ENCODE peak calls at places on chromosomes 7 and 10, in six cellular contexts. T is PC-9, L is mucosa of descending colon, G is psoas muscle, X is A673, U is heart right ventricle. E is an unnamed sample.

GRCh38 chr10:123703195-123703790 is 37.1 kb downstream of the GPR26 start:
- DNase-seq in T (no peak), G (no peak), X (no peak), U (no peak), L (no peak), E (no peak)

GRCh38 chr7:46220066-46220630 is 299.1 kb upstream of the IGFBP3 start:
- DNase-seq in T (peak), U (no peak), X (no peak), L (no peak), G (no peak), E (peak)

GRCh38 chr10:76067447-76067846 is 636.0 kb downstream of the LRMDA start:
- DNase-seq in G (no peak), T (no peak), U (no peak), X (no peak), L (no peak), E (no peak)

GRCh38 chr7:20748853-20749252 is 37.8 kb downstream of the SP8 start:
- DNase-seq in L (no peak), U (no peak), X (no peak), T (no peak), G (no peak), E (no peak)

GRCh38 chr10:44300666-44301649 is 83.9 kb downstream of the CXCL12 start:
- DNase-seq in T (peak), G (peak), X (no peak), U (no peak), L (no peak), E (peak)

GRCh38 chr10:127024655-127025054 is 119.4 kb downstream of the DOCK1 start:
- DNase-seq in U (no peak), X (no peak), L (no peak), T (no peak), G (peak), E (no peak)

GRCh38 chr7:66696774-66697191 is 43.8 kb upstream of the RABGEF1 start:
- DNase-seq in L (no peak), U (peak), G (no peak), X (peak), T (no peak), E (peak)

GRCh38 chr7:22443370-22444180 is 56.4 kb downstream of the STEAP1B start:
- DNase-seq in G (no peak), L (peak), T (peak), U (no peak), X (no peak), E (peak)

GRCh38 chr10:96512524-96512991 is 1.2 kb downstream of the TLL2 start:
- DNase-seq in X (peak), L (peak), G (peak), T (no peak), U (peak), E (no peak)

GRCh38 chr10:133357293-133358151 is at the start of gene FUOM:
- DNase-seq in X (peak), G (peak), T (peak), U (peak), L (peak), E (no peak)

GRCh38 chr10:93288679-93289634 is 193.2 kb downstream of the MYOF start:
- DNase-seq in T (peak), X (peak), L (peak), U (peak), G (peak), E (peak)

GRCh38 chr10:30786131-30786530 is 156.6 kb upstream of the LYZL2 start:
- DNase-seq in L (no peak), T (no peak), G (no peak), X (no peak), U (no peak), E (peak)

GRCh38 chr10:132408367-132408781 is 11.4 kb downstream of the PWWP2B start:
- DNase-seq in L (no peak), T (peak), G (no peak), U (peak), X (no peak), E (no peak)

GRCh38 chr10:48469516-48470020 is 135.3 kb downstream of the ARHGAP22 start:
- DNase-seq in U (no peak), G (no peak), X (no peak), T (no peak), L (no peak), E (no peak)
- TF ChIP-seq CTCF in U (no peak), G (no peak), X (no peak), T (no peak), L (no peak), E (no peak)

DNA sequence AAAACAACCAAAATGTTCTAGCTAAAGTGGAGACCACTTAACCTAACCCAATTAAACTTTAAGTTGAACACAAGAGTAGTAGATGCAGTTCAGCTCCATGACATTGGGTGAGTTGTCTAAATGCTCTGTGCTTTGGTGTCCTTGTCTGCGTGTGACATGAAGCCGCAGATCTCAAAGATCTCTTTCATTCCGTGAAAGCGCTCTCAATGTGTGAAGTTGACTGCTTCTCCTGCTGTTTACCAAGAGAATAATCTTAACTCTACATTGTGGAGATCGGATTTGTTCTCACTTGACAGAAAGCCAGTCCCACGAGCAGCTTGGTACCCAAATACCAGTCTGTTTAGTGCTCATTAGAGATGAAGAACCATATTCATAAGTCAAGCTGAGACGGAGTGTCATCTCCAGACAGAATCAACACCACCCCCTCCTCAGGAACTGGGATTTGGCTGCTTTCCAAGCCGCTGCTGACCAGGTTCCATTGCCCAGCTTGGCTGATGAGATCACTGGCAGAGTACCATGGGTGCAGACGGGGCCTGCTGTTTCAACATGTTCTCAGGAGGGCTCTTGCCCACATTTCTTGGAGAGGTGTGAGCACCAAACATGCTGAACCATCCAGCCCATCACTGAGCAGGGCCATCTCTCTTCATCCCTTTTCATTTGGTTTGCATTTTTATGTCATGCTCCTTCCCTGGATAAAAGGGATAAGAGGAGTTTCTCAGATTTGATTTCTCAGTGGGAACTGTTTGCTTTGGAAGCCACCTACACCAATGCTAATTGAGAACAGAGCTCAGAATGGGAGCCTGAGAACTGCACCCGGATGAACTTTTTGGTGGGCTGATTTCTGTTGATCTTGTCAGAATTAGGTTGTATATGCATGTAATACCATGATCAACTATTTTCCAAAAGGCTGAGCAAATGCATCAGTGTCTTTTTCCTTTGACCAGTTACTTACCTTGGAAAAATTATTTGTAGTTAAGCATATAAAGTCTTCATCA is 95.8 kb upstream of the AGBL3 start:
- DNase-seq in G (no peak), T (no peak), L (no peak), U (no peak), X (no peak), E (peak)
- H3K4me3 ChIP-seq in G (peak), T (peak), L (no peak), U (peak), X (peak), E (peak)

GRCh38 chr7:123070702-123071286 is 75.3 kb upstream of the TAS2R16 start:
- DNase-seq in X (no peak), L (peak), G (no peak), T (peak), U (no peak), E (peak)
- TF ChIP-seq CTCF in X (no peak), L (no peak), G (no peak), T (peak), U (no peak), E (peak)

GRCh38 chr7:98617051-98617959 is at the start of gene NPTX2:
- DNase-seq in L (peak), U (peak), G (peak), X (peak), T (no peak), E (no peak)

GRCh38 chr7:98618786-98619185 is 1.7 kb downstream of the NPTX2 start:
- DNase-seq in X (no peak), U (no peak), G (no peak), L (no peak), T (no peak), E (peak)

GRCh38 chr7:98619450-98620321 is 2.6 kb downstream of the NPTX2 start:
- DNase-seq in X (no peak), G (no peak), L (no peak), U (no peak), T (no peak), E (no peak)

GRCh38 chr7:98616381-98617050 is 569 bp upstream of the NPTX2 start:
- DNase-seq in U (no peak), L (no peak), G (no peak), X (no peak), T (no peak), E (no peak)

GRCh38 chr7:98617960-98618418 is 904 bp downstream of the NPTX2 start:
- DNase-seq in G (no peak), L (no peak), T (no peak), U (no peak), X (no peak), E (no peak)
- H3K4me3 ChIP-seq in G (peak), L (no peak), T (no peak), U (peak), X (no peak), E (no peak)

GRCh38 chr7:124765401-124766352 is at the start of gene GPR37:
- DNase-seq in L (peak), G (peak), U (peak), T (peak), X (peak), E (peak)
- TF ChIP-seq CTCF in L (no peak), G (no peak), U (no peak), T (no peak), X (peak), E (peak)

DNA sequence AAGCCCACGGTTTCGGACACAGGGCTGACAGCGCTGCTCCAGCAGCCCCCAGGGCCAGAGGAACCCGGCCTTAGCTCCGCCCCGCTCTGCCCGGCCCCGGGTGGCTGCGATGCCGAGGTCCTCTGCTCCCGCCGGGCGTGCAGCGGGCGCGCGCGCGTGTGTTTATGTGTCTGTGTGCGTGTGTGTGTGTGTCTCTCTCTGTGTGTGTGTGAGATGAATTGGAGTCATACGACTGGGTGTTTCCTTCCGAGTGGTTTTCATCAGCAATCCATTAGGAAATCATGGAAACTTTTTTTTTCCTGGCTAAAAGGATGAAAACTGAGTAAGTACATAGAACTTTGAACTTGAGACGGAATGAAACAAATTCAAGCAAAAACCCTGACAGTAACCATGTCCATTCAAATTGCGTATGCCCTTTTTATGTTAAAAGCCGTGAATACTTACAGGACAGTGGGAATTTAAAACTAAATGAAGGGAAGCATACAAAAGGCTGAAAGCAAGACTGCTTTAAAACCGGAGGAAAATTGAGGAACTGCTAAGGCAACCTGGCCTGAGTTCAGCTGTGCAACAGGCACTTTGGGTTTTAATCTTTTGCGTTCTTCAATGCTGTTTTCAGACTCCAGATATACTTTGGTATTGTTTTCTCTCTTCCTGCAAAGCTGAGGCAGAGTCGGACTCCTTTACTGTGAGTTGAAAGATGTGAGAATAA is at the start of gene CPED1:
- DNase-seq in G (peak), T (peak), L (peak), X (no peak), U (peak), E (peak)
- H3K4me3 ChIP-seq in G (peak), T (peak), L (no peak), X (peak), U (peak), E (peak)

DNA sequence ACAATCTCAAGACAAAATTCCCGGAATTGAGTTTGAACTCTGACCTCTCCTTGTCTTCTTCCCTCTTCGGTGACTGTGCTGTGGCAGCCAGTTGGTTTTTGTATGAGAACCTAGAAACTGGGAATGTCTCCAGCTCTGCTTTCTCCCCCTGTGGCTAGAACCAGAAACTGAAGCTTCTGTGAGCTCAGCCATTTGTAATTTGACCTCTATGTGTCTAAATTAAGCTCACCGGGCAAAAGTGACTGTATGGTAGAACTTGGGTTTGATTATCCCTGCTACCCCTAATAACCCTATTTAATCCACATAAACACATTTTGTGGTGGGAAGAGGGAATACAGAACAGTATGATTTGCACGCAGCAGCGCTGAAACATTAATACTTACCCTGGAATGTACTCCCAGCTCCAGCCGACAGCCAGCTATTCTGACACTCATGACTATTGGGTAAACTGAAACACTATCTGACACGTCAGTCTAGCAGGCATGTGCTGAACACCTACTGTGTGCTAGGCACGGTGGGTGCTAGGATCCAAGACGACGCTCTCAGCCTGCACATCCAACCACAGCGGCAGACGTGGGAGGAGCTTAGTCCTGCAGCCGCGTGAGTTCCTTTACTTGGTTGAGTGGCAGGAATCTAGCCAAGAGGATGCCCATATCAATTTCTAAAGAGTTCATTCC is 324.8 kb downstream of the SFMBT2 start:
- DNase-seq in U (no peak), X (peak), G (no peak), T (no peak), L (no peak), E (no peak)
- TF ChIP-seq CTCF in U (no peak), X (no peak), G (peak), T (no peak), L (no peak), E (no peak)

GRCh38 chr7:143391462-143392404 is 10.6 kb downstream of the ZYX start:
- DNase-seq in X (no peak), G (peak), U (peak), L (peak), T (no peak), E (no peak)
- H3K4me3 ChIP-seq in X (no peak), G (no peak), U (no peak), L (no peak), T (no peak), E (no peak)

GRCh38 chr10:86286591-86287421 is 79.8 kb downstream of the GRID1 start:
- DNase-seq in U (no peak), L (no peak), X (no peak), T (no peak), G (no peak), E (no peak)
- TF ChIP-seq CTCF in U (no peak), L (no peak), X (no peak), T (no peak), G (no peak), E (no peak)

GRCh38 chr7:150377116-150377979 is 1.8 kb upstream of the ZNF775 start:
- DNase-seq in L (peak), G (no peak), T (no peak), X (no peak), U (no peak), E (no peak)
- H3K4me3 ChIP-seq in L (no peak), G (no peak), T (no peak), X (no peak), U (no peak), E (no peak)